ENCODE peak calls at places on chromosome 3, in six cellular contexts. One of them, this sample, is unnamed.

GRCh38 chr3:123314409-123315270 is 112.9 kb downstream of the SEC22A start:
- DNase-seq in HCT116: no peak
- DNase-seq in H1: peak
- DNase-seq in SK-N-SH: no peak
- DNase-seq in GM12878: no peak
- DNase-seq in K562: no peak
- DNase-seq in this sample: no peak

GRCh38 chr3:89851974-89852621 is 744.7 kb downstream of the EPHA3 start:
- DNase-seq in H1: peak
- DNase-seq in K562: no peak
- DNase-seq in HCT116: no peak
- DNase-seq in SK-N-SH: peak
- DNase-seq in GM12878: no peak
- DNase-seq in this sample: peak

GRCh38 chr3:15653326-15653725 is 51.8 kb downstream of the BTD start:
- DNase-seq in H1: no peak
- DNase-seq in GM12878: no peak
- DNase-seq in K562: no peak
- DNase-seq in SK-N-SH: no peak
- DNase-seq in HCT116: no peak
- DNase-seq in this sample: no peak

GRCh38 chr3:183438749-183439148 is 10.3 kb upstream of the MCF2L2 start:
- DNase-seq in SK-N-SH: no peak
- DNase-seq in HCT116: no peak
- DNase-seq in H1: peak
- DNase-seq in GM12878: no peak
- DNase-seq in K562: no peak
- DNase-seq in this sample: no peak

GRCh38 chr3:28590851-28591250 is 242.2 kb upstream of the AZI2 start:
- DNase-seq in K562: no peak
- DNase-seq in H1: no peak
- DNase-seq in SK-N-SH: peak
- DNase-seq in GM12878: no peak
- DNase-seq in HCT116: no peak
- DNase-seq in this sample: no peak

GRCh38 chr3:49717539-49718418 is 1.7 kb downstream of the AMIGO3 start:
- DNase-seq in GM12878: no peak
- DNase-seq in H1: peak
- DNase-seq in SK-N-SH: peak
- DNase-seq in K562: no peak
- DNase-seq in HCT116: no peak
- DNase-seq in this sample: no peak

GRCh38 chr3:9399746-9400145 is 2.3 kb downstream of the SETD5 start:
- DNase-seq in H1: no peak
- DNase-seq in SK-N-SH: peak
- DNase-seq in GM12878: no peak
- DNase-seq in HCT116: peak
- DNase-seq in K562: peak
- DNase-seq in this sample: peak

GRCh38 chr3:182725372-182726251 is 67.7 kb upstream of the ATP11B start:
- DNase-seq in HCT116: no peak
- DNase-seq in SK-N-SH: peak
- DNase-seq in H1: no peak
- DNase-seq in GM12878: no peak
- DNase-seq in K562: no peak
- DNase-seq in this sample: no peak

GRCh38 chr3:63960048-63960711 is 48.0 kb upstream of the SCAANT1 start:
- DNase-seq in H1: no peak
- DNase-seq in HCT116: peak
- DNase-seq in SK-N-SH: no peak
- DNase-seq in K562: peak
- DNase-seq in GM12878: no peak
- DNase-seq in this sample: no peak

GRCh38 chr3:37594873-37595783 is 266.6 kb upstream of the CTDSPL start:
- DNase-seq in H1: no peak
- DNase-seq in K562: no peak
- DNase-seq in SK-N-SH: no peak
- DNase-seq in GM12878: no peak
- DNase-seq in HCT116: no peak
- DNase-seq in this sample: peak

GRCh38 chr3:25678581-25678980 is 13.9 kb upstream of the TOP2B start:
- DNase-seq in H1: no peak
- DNase-seq in HCT116: no peak
- DNase-seq in GM12878: no peak
- DNase-seq in K562: no peak
- DNase-seq in SK-N-SH: no peak
- DNase-seq in this sample: no peak

GRCh38 chr3:38649500-38650247 is at the start of gene SCN5A:
- DNase-seq in K562: peak
- DNase-seq in GM12878: no peak
- DNase-seq in SK-N-SH: peak
- DNase-seq in H1: peak
- DNase-seq in HCT116: no peak
- DNase-seq in this sample: no peak

GRCh38 chr3:113594066-113594465 is 61.7 kb downstream of the SIDT1 start:
- DNase-seq in H1: no peak
- DNase-seq in SK-N-SH: no peak
- DNase-seq in GM12878: no peak
- DNase-seq in K562: no peak
- DNase-seq in HCT116: no peak
- DNase-seq in this sample: no peak

GRCh38 chr3:13142552-13143380 is 69.5 kb upstream of the IQSEC1 start:
- DNase-seq in K562: no peak
- DNase-seq in HCT116: no peak
- DNase-seq in H1: no peak
- DNase-seq in GM12878: no peak
- DNase-seq in SK-N-SH: no peak
- DNase-seq in this sample: peak

GRCh38 chr3:99638244-99638948 is at the start of gene COL8A1:
- DNase-seq in H1: peak
- DNase-seq in K562: no peak
- DNase-seq in HCT116: no peak
- DNase-seq in SK-N-SH: no peak
- DNase-seq in GM12878: no peak
- DNase-seq in this sample: no peak

GRCh38 chr3:64717872-64718613 is 30.2 kb upstream of the ADAMTS9 start:
- DNase-seq in SK-N-SH: no peak
- DNase-seq in GM12878: no peak
- DNase-seq in HCT116: no peak
- DNase-seq in H1: no peak
- DNase-seq in K562: no peak
- DNase-seq in this sample: no peak

GRCh38 chr3:47899495-47900108 is 96.7 kb downstream of the DHX30 start:
- DNase-seq in GM12878: no peak
- DNase-seq in K562: no peak
- DNase-seq in SK-N-SH: peak
- DNase-seq in HCT116: no peak
- DNase-seq in H1: no peak
- DNase-seq in this sample: no peak

GRCh38 chr3:77320514-77320913 is 280.6 kb downstream of the ROBO2 start:
- DNase-seq in HCT116: peak
- DNase-seq in SK-N-SH: peak
- DNase-seq in GM12878: no peak
- DNase-seq in K562: peak
- DNase-seq in H1: no peak
- DNase-seq in this sample: peak

GRCh38 chr3:111541391-111541790 is 606 bp upstream of the CD96 start:
- DNase-seq in K562: no peak
- DNase-seq in GM12878: no peak
- DNase-seq in H1: no peak
- DNase-seq in SK-N-SH: no peak
- DNase-seq in HCT116: no peak
- DNase-seq in this sample: no peak

GRCh38 chr3:65831733-65832425 is 206.8 kb downstream of the MAGI1 start:
- DNase-seq in GM12878: no peak
- DNase-seq in K562: no peak
- DNase-seq in H1: no peak
- DNase-seq in SK-N-SH: peak
- DNase-seq in HCT116: no peak
- DNase-seq in this sample: peak

GRCh38 chr3:146152841-146153240 is 8.1 kb downstream of the PLOD2 start:
- DNase-seq in HCT116: no peak
- DNase-seq in SK-N-SH: no peak
- DNase-seq in GM12878: no peak
- DNase-seq in K562: no peak
- DNase-seq in H1: no peak
- DNase-seq in this sample: peak

GRCh38 chr3:177282028-177282655 is 84.9 kb upstream of the TBL1XR1 start:
- DNase-seq in K562: no peak
- DNase-seq in GM12878: no peak
- DNase-seq in H1: no peak
- DNase-seq in HCT116: no peak
- DNase-seq in SK-N-SH: no peak
- DNase-seq in this sample: no peak

GRCh38 chr3:81735334-81735733 is 26.1 kb downstream of the GBE1 start:
- DNase-seq in HCT116: no peak
- DNase-seq in GM12878: no peak
- DNase-seq in H1: no peak
- DNase-seq in SK-N-SH: no peak
- DNase-seq in K562: no peak
- DNase-seq in this sample: no peak

GRCh38 chr3:179604336-179605078 is at the start of the genes MRPL47 and NDUFB5:
- DNase-seq in SK-N-SH: peak
- DNase-seq in H1: peak
- DNase-seq in K562: peak
- DNase-seq in GM12878: peak
- DNase-seq in HCT116: peak
- DNase-seq in this sample: peak

DNA sequence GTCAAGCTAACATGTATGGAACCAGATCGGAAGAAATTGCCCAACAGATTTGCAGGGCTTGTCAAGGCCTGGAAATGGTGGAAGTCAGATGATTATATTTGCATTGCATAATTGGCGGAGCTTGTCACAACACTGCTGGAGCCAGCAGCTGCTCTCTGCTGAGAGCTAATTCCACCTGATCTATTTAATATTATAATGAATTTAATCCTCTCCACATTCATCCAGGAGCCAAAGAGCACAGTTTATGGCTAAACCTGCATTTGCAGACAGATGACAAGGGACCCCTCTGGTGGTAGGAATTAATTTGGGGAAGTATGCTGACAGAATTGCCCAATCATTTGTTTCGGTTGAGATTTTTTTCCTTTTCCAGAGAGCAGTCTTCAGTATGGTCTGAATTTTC is 730.2 kb downstream of the TUSC7 start:
- DNase-seq in K562: no peak
- DNase-seq in H1: no peak
- DNase-seq in GM12878: no peak
- DNase-seq in SK-N-SH: peak
- DNase-seq in HCT116: no peak
- DNase-seq in this sample: peak
- TF ChIP-seq CTCF in K562: no peak
- TF ChIP-seq CTCF in H1: peak
- TF ChIP-seq CTCF in GM12878: no peak
- TF ChIP-seq CTCF in SK-N-SH: peak
- TF ChIP-seq CTCF in HCT116: peak
- TF ChIP-seq CTCF in this sample: peak

DNA sequence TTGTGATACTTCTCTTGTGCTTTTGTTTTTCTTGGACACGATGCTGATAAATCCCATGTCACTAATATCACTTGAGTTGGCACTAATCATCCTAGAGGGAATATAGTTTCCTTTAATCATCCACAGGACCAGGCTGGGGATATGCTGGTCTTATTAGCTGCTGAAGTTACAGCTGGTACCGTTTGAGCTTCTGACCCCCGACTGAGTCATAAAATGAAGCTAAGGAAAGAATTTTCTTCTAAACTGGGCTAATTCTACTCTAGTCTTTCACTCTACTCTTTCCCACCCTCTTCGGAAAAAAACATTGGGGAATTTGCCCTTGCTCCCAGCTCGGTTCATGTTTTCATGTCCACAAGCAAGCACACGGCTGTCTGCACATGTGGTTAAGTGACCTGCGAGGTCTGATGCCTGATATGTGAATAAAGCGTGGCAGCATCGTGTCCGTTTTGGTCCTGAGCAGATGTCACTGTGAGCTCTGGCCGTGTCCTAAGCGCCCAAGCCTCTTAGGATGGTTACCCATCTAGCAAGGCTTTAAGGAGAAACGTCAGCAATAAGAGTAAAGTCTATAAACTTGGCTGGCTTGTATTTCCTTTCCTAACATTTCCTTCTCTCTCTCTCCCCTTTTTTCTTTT is 223.7 kb downstream of the ITPR1 start:
- DNase-seq in GM12878: no peak
- DNase-seq in SK-N-SH: no peak
- DNase-seq in K562: no peak
- DNase-seq in H1: no peak
- DNase-seq in HCT116: no peak
- DNase-seq in this sample: no peak
- TF ChIP-seq JUND in GM12878: no peak
- TF ChIP-seq JUND in SK-N-SH: no peak
- TF ChIP-seq JUND in K562: no peak
- TF ChIP-seq JUND in H1: no peak
- TF ChIP-seq JUND in HCT116: no peak
- TF ChIP-seq JUND in this sample: no peak

GRCh38 chr3:126654571-126655393 is at the start of gene TXNRD3:
- DNase-seq in SK-N-SH: peak
- DNase-seq in H1: peak
- DNase-seq in GM12878: no peak
- DNase-seq in HCT116: peak
- DNase-seq in K562: peak
- DNase-seq in this sample: peak
- TF ChIP-seq CTCF in SK-N-SH: no peak
- TF ChIP-seq CTCF in H1: no peak
- TF ChIP-seq CTCF in GM12878: no peak
- TF ChIP-seq CTCF in HCT116: no peak
- TF ChIP-seq CTCF in K562: no peak
- TF ChIP-seq CTCF in this sample: peak

DNA sequence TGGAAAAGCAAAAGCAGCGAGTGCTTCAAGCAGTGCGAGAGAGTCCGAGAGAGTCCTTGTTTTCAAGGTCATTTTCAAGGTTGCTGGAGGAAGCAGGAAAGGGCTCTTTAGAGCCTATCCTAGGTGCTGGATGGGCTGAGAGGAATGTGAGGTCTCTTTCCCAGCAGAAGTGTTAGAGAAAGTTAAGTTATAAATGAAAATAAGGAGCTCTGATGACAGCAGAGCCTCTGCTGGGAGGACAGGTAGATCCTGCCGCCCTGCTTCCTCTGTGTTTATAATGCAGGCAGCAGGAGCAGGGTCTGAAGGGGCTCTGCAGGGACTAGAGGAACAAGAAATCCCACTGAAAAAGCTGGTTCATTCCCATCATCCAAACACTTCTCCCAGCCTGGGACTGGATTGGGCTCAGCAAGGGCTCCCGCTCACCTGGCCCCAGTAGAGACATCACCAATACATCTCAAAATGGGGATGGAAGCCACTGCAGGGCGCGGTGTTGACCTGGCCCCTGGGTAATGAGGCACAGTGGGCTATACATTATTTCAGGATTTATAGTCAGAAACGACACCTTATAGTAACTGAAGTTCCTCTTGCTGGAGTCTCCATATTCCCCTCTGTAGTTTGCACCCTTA is 41.5 kb upstream of the RAB6B start:
- DNase-seq in GM12878: no peak
- DNase-seq in SK-N-SH: no peak
- DNase-seq in HCT116: no peak
- DNase-seq in H1: peak
- DNase-seq in K562: no peak
- DNase-seq in this sample: no peak
- TF ChIP-seq JUND in GM12878: no peak
- TF ChIP-seq JUND in SK-N-SH: no peak
- TF ChIP-seq JUND in HCT116: no peak
- TF ChIP-seq JUND in H1: no peak
- TF ChIP-seq JUND in K562: no peak
- TF ChIP-seq JUND in this sample: no peak

GRCh38 chr3:156094391-156094790 is 26.0 kb upstream of the KCNAB1 start:
- DNase-seq in K562: no peak
- DNase-seq in GM12878: no peak
- DNase-seq in SK-N-SH: no peak
- DNase-seq in HCT116: no peak
- DNase-seq in H1: no peak
- DNase-seq in this sample: no peak
- TF ChIP-seq CTCF in K562: no peak
- TF ChIP-seq CTCF in GM12878: no peak
- TF ChIP-seq CTCF in SK-N-SH: no peak
- TF ChIP-seq CTCF in HCT116: no peak
- TF ChIP-seq CTCF in H1: no peak
- TF ChIP-seq CTCF in this sample: no peak